ENCODE peak calls at places on chromosomes 12 and 14, in eight cellular contexts. Q is CD8-positive, alpha-beta T cell; T is heart right ventricle; S is transverse colon; M is ovary; W is adipocyte; E is SK-N-SH; R is tibial nerve. I is an unnamed sample.

GRCh38 chr12:107917912-107918800 is 143.7 kb downstream of the ASCL4 start:
- DNase-seq in R (no peak), Q (no peak), M (no peak), T (no peak), W (peak; percentile 37), E (peak; percentile 69), S (no peak), I (no peak)

GRCh38 chr12:13046914-13047472 is 2.8 kb downstream of the FAM234B start:
- DNase-seq in R (no peak), W (no peak), M (no peak), T (no peak), S (no peak), E (no peak), Q (no peak), I (no peak)

GRCh38 chr14:105477659-105478623 is 3.3 kb downstream of the CRIP2 start:
- DNase-seq in E (no peak), W (no peak), S (no peak), R (no peak), M (no peak), T (no peak), Q (peak; percentile 68), I (no peak)

GRCh38 chr12:32947203-32947795 is 50.7 kb upstream of the PKP2 start:
- DNase-seq in S (no peak), E (peak; percentile 54), M (no peak), R (no peak), T (no peak), W (no peak), Q (no peak), I (no peak)

GRCh38 chr14:88310457-88310856 is 12.6 kb downstream of the KCNK10 start:
- DNase-seq in S (no peak), W (no peak), R (no peak), E (no peak), Q (no peak), T (no peak), M (no peak), I (no peak)

GRCh38 chr14:104728631-104729030 is 4.6 kb downstream of the ADSS1 start:
- DNase-seq in T (no peak), E (no peak), W (no peak), S (no peak), Q (no peak), R (no peak), M (no peak), I (no peak)

GRCh38 chr12:111715242-111715641 is 29.4 kb downstream of the ACAD10 start:
- DNase-seq in M (no peak), E (no peak), W (no peak), R (no peak), T (peak; percentile 47), S (no peak), Q (no peak), I (peak; percentile 24)

GRCh38 chr12:65643171-65643570 is 181.1 kb upstream of the HMGA2 start:
- DNase-seq in Q (no peak), E (no peak), W (no peak), S (no peak), R (no peak), M (no peak), T (no peak), I (no peak)

GRCh38 chr12:74780458-74781241 is 243.0 kb downstream of the ATXN7L3B start:
- DNase-seq in M (no peak), R (no peak), Q (no peak), S (no peak), W (peak; percentile 80), E (no peak), T (no peak), I (no peak)

GRCh38 chr14:75497701-75498100 is 24.6 kb upstream of the BATF start:
- DNase-seq in Q (no peak), E (no peak), M (no peak), T (no peak), W (no peak), S (no peak), R (no peak), I (no peak)

GRCh38 chr14:22607291-22607690 is 9.2 kb downstream of the ABHD4 start:
- DNase-seq in R (no peak), W (no peak), T (no peak), E (no peak), Q (no peak), S (no peak), M (no peak), I (peak; percentile 0)
- H3K4me1 ChIP-seq in R (no peaks in the 10 kb centered on the region), W (peaks cover 22% of the 10 kb centered on the region), T (no peaks in the 10 kb centered on the region), E (no peaks in the 10 kb centered on the region), Q (no peaks in the 10 kb centered on the region), S (no peaks in the 10 kb centered on the region), M (no peaks in the 10 kb centered on the region), I (no peaks in the 10 kb centered on the region)

GRCh38 chr12:122979908-122980191 is 631 bp upstream of the ARL6IP4 start:
- DNase-seq in E (no peak), W (no peak), S (no peak), T (no peak), M (no peak), Q (no peak), R (no peak), I (no peak)
- H3K4me3 ChIP-seq in E (peak overlapping the region; percentile 96), W (peak overlapping the region; percentile 96), S (peak overlapping the region; percentile 98), T (peak overlapping the region; percentile 78), M (peak overlapping the region; percentile 87), Q (peak overlapping the region; percentile 82), R (peak overlapping the region; percentile 100), I (peak overlapping the region; percentile 90)

GRCh38 chr12:70338531-70338930 is 27.6 kb upstream of the KCNMB4 start:
- DNase-seq in W (peak; percentile 15), M (no peak), Q (no peak), S (no peak), T (no peak), E (no peak), R (no peak), I (no peak)
- H3K4me1 ChIP-seq in W (no peaks in the 10 kb centered on the region), M (no peaks in the 10 kb centered on the region), Q (no peaks in the 10 kb centered on the region), S (no peaks in the 10 kb centered on the region), T (no peaks in the 10 kb centered on the region), E (no peaks in the 10 kb centered on the region), R (no peaks in the 10 kb centered on the region), I (no peaks in the 10 kb centered on the region)

GRCh38 chr12:132951649-132952048 is 4.5 kb downstream of the ZNF605 start:
- DNase-seq in W (no peak), M (no peak), E (no peak), T (no peak), R (no peak), S (no peak), Q (no peak), I (no peak)
- H3K4me3 ChIP-seq in W (peak overlapping the region; percentile 6), M (no peak overlapping the region), E (no peak overlapping the region), T (no peak overlapping the region), R (no peak overlapping the region), S (no peak overlapping the region), Q (no peak overlapping the region), I (no peak overlapping the region)

GRCh38 chr14:102087762-102088011 is 843 bp upstream of the HSP90AA1 start:
- DNase-seq in W (no peak), R (no peak), Q (no peak), E (no peak), S (no peak), T (no peak), M (no peak), I (no peak)

GRCh38 chr14:102084931-102085330 is 1.9 kb downstream of the HSP90AA1 start:
- DNase-seq in S (no peak), T (no peak), E (no peak), M (no peak), Q (no peak), W (no peak), R (no peak), I (no peak)

GRCh38 chr14:102085503-102085902 is 1.3 kb downstream of the HSP90AA1 start:
- DNase-seq in R (no peak), E (no peak), T (no peak), S (peak; percentile 14), W (no peak), M (no peak), Q (no peak), I (peak; percentile 25)

GRCh38 chr14:102086972-102087761 is at the start of gene HSP90AA1:
- DNase-seq in Q (peak; percentile 95), S (peak; percentile 94), M (peak; percentile 96), T (peak; percentile 95), R (peak; percentile 91), W (peak; percentile 96), E (peak; percentile 99), I (peak; percentile 91)

DNA sequence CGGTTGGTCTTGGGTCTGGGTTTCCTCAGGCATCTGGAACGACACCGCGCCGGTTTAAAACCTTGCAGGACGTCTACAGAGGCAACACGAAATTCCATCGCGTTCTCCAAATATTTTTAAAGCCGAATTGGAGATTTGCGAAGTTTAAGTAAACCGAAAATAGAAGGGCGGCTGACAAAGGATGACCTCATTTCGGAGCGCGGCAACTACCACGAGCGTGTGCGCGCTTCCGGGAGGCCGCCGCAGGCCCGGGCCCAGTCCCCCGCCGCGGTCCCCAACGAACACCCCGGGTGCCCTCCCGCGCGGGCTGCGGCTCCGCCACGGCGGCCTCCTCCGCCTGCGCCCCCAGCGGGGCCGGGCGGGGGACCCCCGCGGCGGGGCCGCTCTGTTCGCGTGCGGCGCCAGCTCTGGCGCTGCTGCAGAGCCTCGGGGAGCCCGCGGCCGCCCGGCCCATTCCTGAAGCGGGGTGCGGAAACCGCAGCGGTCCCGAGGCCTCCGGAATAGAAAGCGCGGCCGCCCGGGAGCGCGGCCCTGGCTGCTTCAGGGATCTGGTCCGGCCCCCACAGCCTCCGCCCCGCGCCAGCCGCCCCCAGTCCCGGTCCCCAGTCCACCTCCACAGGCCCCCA is 385 bp downstream of the HSP90AA1 start:
- DNase-seq in E (peak; percentile 73), R (no peak), S (peak; percentile 60), T (peak; percentile 54), Q (peak; percentile 65), W (peak; percentile 87), M (peak; percentile 54), I (no peak)
- H3K4me1 ChIP-seq in E (peaks cover 28% of the 10 kb centered on the region), R (peaks cover 54% of the 10 kb centered on the region), S (peaks cover 42% of the 10 kb centered on the region), T (peaks cover 62% of the 10 kb centered on the region), Q (peaks cover 56% of the 10 kb centered on the region), W (peaks cover 33% of the 10 kb centered on the region), M (peaks cover 13% of the 10 kb centered on the region), I (peaks cover 35% of the 10 kb centered on the region)

GRCh38 chr14:89933002-89933401 is 21.5 kb downstream of the EFCAB11 start:
- DNase-seq in S (no peak), T (no peak), M (no peak), R (no peak), W (no peak), E (no peak), Q (no peak), I (no peak)
- H3K4me3 ChIP-seq in S (no peak overlapping the region), T (no peak overlapping the region), M (no peak overlapping the region), R (no peak overlapping the region), W (no peak overlapping the region), E (no peak overlapping the region), Q (no peak overlapping the region), I (no peak overlapping the region)

GRCh38 chr12:52200086-52200782 is 8.4 kb upstream of the KRT80 start:
- DNase-seq in W (no peak), Q (no peak), S (no peak), T (no peak), R (no peak), M (peak; percentile 20), E (peak; percentile 89), I (no peak)

GRCh38 chr12:52199294-52199920 is 7.6 kb upstream of the KRT80 start:
- DNase-seq in S (no peak), W (no peak), Q (no peak), R (no peak), E (peak; percentile 55), M (no peak), T (peak; percentile 63), I (no peak)

GRCh38 chr12:52202361-52203078 is 10.7 kb upstream of the KRT80 start:
- DNase-seq in M (peak; percentile 30), S (no peak), R (no peak), Q (no peak), T (no peak), W (no peak), E (no peak), I (no peak)

GRCh38 chr12:52201520-52201839 is 9.7 kb upstream of the KRT80 start:
- DNase-seq in T (no peak), W (no peak), E (no peak), S (no peak), R (no peak), Q (no peak), M (no peak), I (no peak)

GRCh38 chr12:52200783-52201519 is 9.1 kb upstream of the KRT80 start:
- DNase-seq in R (no peak), S (no peak), E (no peak), W (no peak), M (peak; percentile 9), Q (no peak), T (no peak), I (no peak)
- H3K4me1 ChIP-seq in R (peaks cover 30% of the 10 kb centered on the region), S (no peaks in the 10 kb centered on the region), E (peaks cover 72% of the 10 kb centered on the region), W (peaks cover 31% of the 10 kb centered on the region), M (peaks cover 1% of the 10 kb centered on the region), Q (no peaks in the 10 kb centered on the region), T (peaks cover 59% of the 10 kb centered on the region), I (no peaks in the 10 kb centered on the region)

I was measured in HAP-1.